ENCODE peak calls at places on chromosomes 3 and 15, in six cellular contexts. One of them, this sample, is unnamed.

GRCh38 chr3:190481779-190482178 is 32.1 kb upstream of the TMEM207 start:
- DNase-seq in activated T-cell treated with anti-CD3 and anti-CD28 coated beads, Interleukin-2, amount 50 U/mL, for 4 hours: no peak
- DNase-seq in tibial artery: no peak
- DNase-seq in T-helper 1 cell: no peak
- DNase-seq in coronary artery: no peak
- DNase-seq in effector CD4-positive, alpha-beta T cell: no peak
- DNase-seq in this sample: no peak

GRCh38 chr3:159260049-159260662 is 458.3 kb downstream of the MFSD1 start:
- DNase-seq in T-helper 1 cell: no peak
- DNase-seq in tibial artery: no peak
- DNase-seq in effector CD4-positive, alpha-beta T cell: no peak
- DNase-seq in coronary artery: no peak
- DNase-seq in activated T-cell treated with anti-CD3 and anti-CD28 coated beads, Interleukin-2, amount 50 U/mL, for 4 hours: no peak
- DNase-seq in this sample: no peak

GRCh38 chr15:85047271-85047948 is 65.8 kb downstream of the PDE8A start:
- DNase-seq in effector CD4-positive, alpha-beta T cell: no peak
- DNase-seq in coronary artery: no peak
- DNase-seq in tibial artery: no peak
- DNase-seq in T-helper 1 cell: no peak
- DNase-seq in activated T-cell treated with anti-CD3 and anti-CD28 coated beads, Interleukin-2, amount 50 U/mL, for 4 hours: no peak
- DNase-seq in this sample: no peak

GRCh38 chr15:59963322-59963721 is 40.8 kb upstream of the FOXB1 start:
- DNase-seq in coronary artery: no peak
- DNase-seq in tibial artery: no peak
- DNase-seq in activated T-cell treated with anti-CD3 and anti-CD28 coated beads, Interleukin-2, amount 50 U/mL, for 4 hours: no peak
- DNase-seq in T-helper 1 cell: no peak
- DNase-seq in effector CD4-positive, alpha-beta T cell: no peak
- DNase-seq in this sample: no peak

GRCh38 chr3:15919971-15920370 is 122.2 kb upstream of the ANKRD28 start:
- DNase-seq in T-helper 1 cell: no peak
- DNase-seq in coronary artery: no peak
- DNase-seq in effector CD4-positive, alpha-beta T cell: no peak
- DNase-seq in tibial artery: no peak
- DNase-seq in activated T-cell treated with anti-CD3 and anti-CD28 coated beads, Interleukin-2, amount 50 U/mL, for 4 hours: no peak
- DNase-seq in this sample: no peak

GRCh38 chr3:61912158-61912557 is 350.8 kb downstream of the PTPRG start:
- DNase-seq in coronary artery: no peak
- DNase-seq in T-helper 1 cell: no peak
- DNase-seq in activated T-cell treated with anti-CD3 and anti-CD28 coated beads, Interleukin-2, amount 50 U/mL, for 4 hours: no peak
- DNase-seq in tibial artery: no peak
- DNase-seq in effector CD4-positive, alpha-beta T cell: no peak
- DNase-seq in this sample: no peak

GRCh38 chr15:64426845-64427465 is 33.4 kb upstream of the ZNF609 start:
- DNase-seq in coronary artery: no peak
- DNase-seq in T-helper 1 cell: no peak
- DNase-seq in tibial artery: no peak
- DNase-seq in activated T-cell treated with anti-CD3 and anti-CD28 coated beads, Interleukin-2, amount 50 U/mL, for 4 hours: no peak
- DNase-seq in effector CD4-positive, alpha-beta T cell: no peak
- DNase-seq in this sample: no peak

GRCh38 chr3:121690777-121691405 is 30.2 kb upstream of the HCLS1 start:
- DNase-seq in activated T-cell treated with anti-CD3 and anti-CD28 coated beads, Interleukin-2, amount 50 U/mL, for 4 hours: no peak
- DNase-seq in effector CD4-positive, alpha-beta T cell: no peak
- DNase-seq in tibial artery: no peak
- DNase-seq in T-helper 1 cell: no peak
- DNase-seq in coronary artery: no peak
- DNase-seq in this sample: no peak

GRCh38 chr3:96931491-96931890 is 117.1 kb downstream of the EPHA6 start:
- DNase-seq in effector CD4-positive, alpha-beta T cell: no peak
- DNase-seq in activated T-cell treated with anti-CD3 and anti-CD28 coated beads, Interleukin-2, amount 50 U/mL, for 4 hours: no peak
- DNase-seq in tibial artery: no peak
- DNase-seq in coronary artery: no peak
- DNase-seq in T-helper 1 cell: no peak
- DNase-seq in this sample: no peak

GRCh38 chr3:20563236-20563635 is 377.2 kb upstream of the SGO1 start:
- DNase-seq in tibial artery: no peak
- DNase-seq in activated T-cell treated with anti-CD3 and anti-CD28 coated beads, Interleukin-2, amount 50 U/mL, for 4 hours: no peak
- DNase-seq in coronary artery: no peak
- DNase-seq in T-helper 1 cell: no peak
- DNase-seq in effector CD4-positive, alpha-beta T cell: no peak
- DNase-seq in this sample: no peak

GRCh38 chr15:67835349-67836133 is 4.3 kb downstream of the RNU6-1 start:
- DNase-seq in effector CD4-positive, alpha-beta T cell: no peak
- DNase-seq in activated T-cell treated with anti-CD3 and anti-CD28 coated beads, Interleukin-2, amount 50 U/mL, for 4 hours: no peak
- DNase-seq in coronary artery: no peak
- DNase-seq in T-helper 1 cell: no peak
- DNase-seq in tibial artery: no peak
- DNase-seq in this sample: no peak

GRCh38 chr3:187738089-187738399 is 7.2 kb downstream of the BCL6 start:
- DNase-seq in tibial artery: no peak
- DNase-seq in coronary artery: no peak
- DNase-seq in T-helper 1 cell: no peak
- DNase-seq in effector CD4-positive, alpha-beta T cell: no peak
- DNase-seq in activated T-cell treated with anti-CD3 and anti-CD28 coated beads, Interleukin-2, amount 50 U/mL, for 4 hours: no peak
- DNase-seq in this sample: no peak

GRCh38 chr3:101928890-101929289 is 79.6 kb downstream of the NFKBIZ start:
- DNase-seq in effector CD4-positive, alpha-beta T cell: no peak
- DNase-seq in coronary artery: no peak
- DNase-seq in tibial artery: no peak
- DNase-seq in activated T-cell treated with anti-CD3 and anti-CD28 coated beads, Interleukin-2, amount 50 U/mL, for 4 hours: no peak
- DNase-seq in T-helper 1 cell: no peak
- DNase-seq in this sample: no peak

GRCh38 chr3:38021196-38021595 is 8.2 kb downstream of the PLCD1 start:
- DNase-seq in tibial artery: no peak
- DNase-seq in activated T-cell treated with anti-CD3 and anti-CD28 coated beads, Interleukin-2, amount 50 U/mL, for 4 hours: no peak
- DNase-seq in T-helper 1 cell: no peak
- DNase-seq in effector CD4-positive, alpha-beta T cell: no peak
- DNase-seq in coronary artery: no peak
- DNase-seq in this sample: no peak

GRCh38 chr3:30043156-30043555 is 563.2 kb upstream of the TGFBR2 start:
- DNase-seq in tibial artery: no peak
- DNase-seq in effector CD4-positive, alpha-beta T cell: no peak
- DNase-seq in coronary artery: no peak
- DNase-seq in T-helper 1 cell: no peak
- DNase-seq in activated T-cell treated with anti-CD3 and anti-CD28 coated beads, Interleukin-2, amount 50 U/mL, for 4 hours: no peak
- DNase-seq in this sample: no peak

GRCh38 chr15:69748700-69749099 is 296.1 kb downstream of the RPLP1 start:
- DNase-seq in activated T-cell treated with anti-CD3 and anti-CD28 coated beads, Interleukin-2, amount 50 U/mL, for 4 hours: no peak
- DNase-seq in effector CD4-positive, alpha-beta T cell: no peak
- DNase-seq in tibial artery: no peak
- DNase-seq in T-helper 1 cell: no peak
- DNase-seq in coronary artery: no peak
- DNase-seq in this sample: no peak

GRCh38 chr3:178618197-178618596 is 82.0 kb downstream of the KCNMB2 start:
- DNase-seq in tibial artery: no peak
- DNase-seq in effector CD4-positive, alpha-beta T cell: no peak
- DNase-seq in coronary artery: no peak
- DNase-seq in activated T-cell treated with anti-CD3 and anti-CD28 coated beads, Interleukin-2, amount 50 U/mL, for 4 hours: no peak
- DNase-seq in T-helper 1 cell: no peak
- DNase-seq in this sample: no peak

GRCh38 chr3:8851703-8852102 is 82.3 kb upstream of the OXTR start:
- DNase-seq in T-helper 1 cell: no peak
- DNase-seq in activated T-cell treated with anti-CD3 and anti-CD28 coated beads, Interleukin-2, amount 50 U/mL, for 4 hours: no peak
- DNase-seq in effector CD4-positive, alpha-beta T cell: no peak
- DNase-seq in coronary artery: no peak
- DNase-seq in tibial artery: no peak
- DNase-seq in this sample: no peak

GRCh38 chr3:65953881-65954733 is 84.6 kb downstream of the MAGI1 start:
- DNase-seq in activated T-cell treated with anti-CD3 and anti-CD28 coated beads, Interleukin-2, amount 50 U/mL, for 4 hours: no peak
- DNase-seq in coronary artery: no peak
- DNase-seq in tibial artery: no peak
- DNase-seq in effector CD4-positive, alpha-beta T cell: no peak
- DNase-seq in T-helper 1 cell: no peak
- DNase-seq in this sample: peak

GRCh38 chr15:31338879-31339557 is 12.4 kb downstream of the KLF13 start:
- DNase-seq in activated T-cell treated with anti-CD3 and anti-CD28 coated beads, Interleukin-2, amount 50 U/mL, for 4 hours: no peak
- DNase-seq in tibial artery: peak
- DNase-seq in effector CD4-positive, alpha-beta T cell: no peak
- DNase-seq in T-helper 1 cell: no peak
- DNase-seq in coronary artery: peak
- DNase-seq in this sample: peak

GRCh38 chr3:100093826-100094225 is 20.5 kb downstream of the FILIP1L start:
- DNase-seq in activated T-cell treated with anti-CD3 and anti-CD28 coated beads, Interleukin-2, amount 50 U/mL, for 4 hours: no peak
- DNase-seq in T-helper 1 cell: no peak
- DNase-seq in tibial artery: no peak
- DNase-seq in effector CD4-positive, alpha-beta T cell: no peak
- DNase-seq in coronary artery: no peak
- DNase-seq in this sample: no peak

GRCh38 chr3:112908252-112908651 is 61.6 kb upstream of the CD200R1L start:
- DNase-seq in T-helper 1 cell: no peak
- DNase-seq in tibial artery: no peak
- DNase-seq in coronary artery: no peak
- DNase-seq in effector CD4-positive, alpha-beta T cell: no peak
- DNase-seq in activated T-cell treated with anti-CD3 and anti-CD28 coated beads, Interleukin-2, amount 50 U/mL, for 4 hours: no peak
- DNase-seq in this sample: no peak

GRCh38 chr3:38588276-38588971 is 61.1 kb downstream of the SCN5A start:
- DNase-seq in tibial artery: peak
- DNase-seq in coronary artery: peak
- DNase-seq in effector CD4-positive, alpha-beta T cell: no peak
- DNase-seq in activated T-cell treated with anti-CD3 and anti-CD28 coated beads, Interleukin-2, amount 50 U/mL, for 4 hours: no peak
- DNase-seq in T-helper 1 cell: no peak
- DNase-seq in this sample: peak

GRCh38 chr3:187743195-187744141 is 1.8 kb downstream of the BCL6 start:
- DNase-seq in T-helper 1 cell: no peak
- DNase-seq in coronary artery: peak
- DNase-seq in activated T-cell treated with anti-CD3 and anti-CD28 coated beads, Interleukin-2, amount 50 U/mL, for 4 hours: peak
- DNase-seq in tibial artery: peak
- DNase-seq in effector CD4-positive, alpha-beta T cell: no peak
- DNase-seq in this sample: peak

GRCh38 chr3:54366839-54367238 is 244.5 kb downstream of the CACNA2D3 start:
- DNase-seq in effector CD4-positive, alpha-beta T cell: no peak
- DNase-seq in activated T-cell treated with anti-CD3 and anti-CD28 coated beads, Interleukin-2, amount 50 U/mL, for 4 hours: no peak
- DNase-seq in T-helper 1 cell: no peak
- DNase-seq in tibial artery: no peak
- DNase-seq in coronary artery: no peak
- DNase-seq in this sample: no peak

GRCh38 chr15:63909819-63910437 is 76.2 kb upstream of the HERC1 start:
- DNase-seq in tibial artery: no peak
- DNase-seq in effector CD4-positive, alpha-beta T cell: no peak
- DNase-seq in coronary artery: no peak
- DNase-seq in T-helper 1 cell: no peak
- DNase-seq in activated T-cell treated with anti-CD3 and anti-CD28 coated beads, Interleukin-2, amount 50 U/mL, for 4 hours: no peak
- DNase-seq in this sample: no peak

GRCh38 chr3:87287025-87287424 is 10.6 kb upstream of the POU1F1 start:
- DNase-seq in tibial artery: no peak
- DNase-seq in effector CD4-positive, alpha-beta T cell: no peak
- DNase-seq in activated T-cell treated with anti-CD3 and anti-CD28 coated beads, Interleukin-2, amount 50 U/mL, for 4 hours: no peak
- DNase-seq in coronary artery: no peak
- DNase-seq in T-helper 1 cell: no peak
- DNase-seq in this sample: no peak